ENCODE peak calls at places on chromosomes 1 and 21, in six cellular contexts. Z, C, S, V, K and J are unnamed samples.

GRCh38 chr1:33228935-33229487 is 27.3 kb upstream of the ZNF362 start:
- DNase-seq in V (no peak), K (peak; percentile 77), C (no peak), S (peak; percentile 94), Z (no peak), J (peak; percentile 93)

GRCh38 chr1:183194527-183195145 is 8.6 kb downstream of the LAMC2 start:
- DNase-seq in Z (no peak), S (no peak), C (no peak), K (no peak), V (no peak), J (no peak)

GRCh38 chr1:227891223-227891954 is 56.3 kb downstream of the WNT9A start:
- DNase-seq in K (no peak), V (peak; percentile 41), Z (peak; percentile 26), C (peak; percentile 37), S (no peak), J (no peak)

GRCh38 chr1:41483960-41484844 is at the start of gene EDN2:
- DNase-seq in Z (peak; percentile 65), V (peak; percentile 90), S (no peak), K (no peak), C (peak; percentile 84), J (no peak)

GRCh38 chr1:72547412-72547811 is 265.1 kb upstream of the NEGR1 start:
- DNase-seq in S (peak; percentile 9), C (no peak), K (no peak), Z (no peak), V (no peak), J (peak; percentile 40)

GRCh38 chr1:10866314-10867091 is 70.1 kb upstream of the CASZ1 start:
- DNase-seq in S (peak; percentile 5), Z (no peak), C (no peak), V (peak; percentile 55), K (no peak), J (peak; percentile 8)

GRCh38 chr21:33434770-33435360 is 31.7 kb downstream of the IFNGR2 start:
- DNase-seq in V (no peak), S (peak; percentile 93), C (peak; percentile 24), K (peak; percentile 91), Z (no peak), J (peak; percentile 97)

GRCh38 chr1:24920155-24920925 is 9.7 kb downstream of the RUNX3 start:
- DNase-seq in K (no peak), Z (no peak), V (no peak), C (no peak), S (peak; percentile 60), J (peak; percentile 83)

GRCh38 chr1:156337052-156337887 is 822 bp downstream of the CCT3 start:
- DNase-seq in S (no peak), K (no peak), V (no peak), Z (no peak), C (no peak), J (peak; percentile 11)

GRCh38 chr1:115454835-115455511 is 116.9 kb upstream of the NGF start:
- DNase-seq in S (no peak), K (peak; percentile 46), Z (no peak), C (peak; percentile 53), V (no peak), J (peak; percentile 41)

GRCh38 chr1:2345297-2346075 is 45.9 kb downstream of the MORN1 start:
- DNase-seq in K (no peak), Z (no peak), V (peak; percentile 52), S (peak; percentile 7), C (peak; percentile 27), J (no peak)

GRCh38 chr1:233151850-233152249 is 143.7 kb downstream of the PCNX2 start:
- DNase-seq in Z (no peak), S (peak; percentile 45), K (peak; percentile 9), C (no peak), V (no peak), J (no peak)

GRCh38 chr21:41983229-41983628 is 26.9 kb downstream of the ZBTB21 start:
- DNase-seq in K (no peak), C (no peak), S (no peak), Z (no peak), V (no peak), J (no peak)

GRCh38 chr1:2257245-2257627 is 29.1 kb downstream of the SKI start:
- DNase-seq in C (no peak), Z (no peak), K (peak; percentile 77), S (no peak), V (no peak), J (no peak)

GRCh38 chr1:45876000-45876399 is 72.6 kb downstream of the MAST2 start:
- DNase-seq in C (no peak), V (no peak), S (no peak), K (no peak), Z (no peak), J (no peak)

GRCh38 chr1:101163406-101163770 is 73.4 kb upstream of the S1PR1 start:
- DNase-seq in K (no peak), C (no peak), V (no peak), Z (no peak), S (no peak), J (no peak)

GRCh38 chr1:21337931-21338567 is 47.8 kb upstream of the ECE1 start:
- DNase-seq in S (peak; percentile 84), Z (no peak), C (peak; percentile 88), K (peak; percentile 79), V (peak; percentile 95), J (peak; percentile 89)

GRCh38 chr1:236808005-236808404 is 12.9 kb downstream of the MTR start:
- DNase-seq in V (no peak), C (no peak), S (no peak), K (no peak), Z (no peak), J (no peak)

GRCh38 chr1:42142894-42143675 is 10.1 kb upstream of the GUCA2B start:
- DNase-seq in S (no peak), C (peak; percentile 48), V (no peak), Z (no peak), K (no peak), J (peak; percentile 6)

GRCh38 chr21:16742116-16742515 is 770.7 kb upstream of the CXADR start:
- DNase-seq in S (peak; percentile 25), C (no peak), K (peak; percentile 14), Z (peak; percentile 34), V (no peak), J (no peak)

GRCh38 chr1:36109041-36109679 is 15.9 kb downstream of the COL8A2 start:
- DNase-seq in C (no peak), V (no peak), K (peak; percentile 82), Z (no peak), S (peak; percentile 67), J (peak; percentile 53)

GRCh38 chr21:46605759-46606426 is 1.0 kb upstream of the S100B start:
- DNase-seq in Z (no peak), S (no peak), C (peak; percentile 81), K (no peak), V (peak; percentile 69), J (no peak)

GRCh38 chr1:226019550-226019949 is 20.4 kb upstream of the SDE2 start:
- DNase-seq in C (no peak), Z (no peak), V (no peak), S (no peak), K (no peak), J (no peak)

GRCh38 chr1:94270801-94271203 is 33.4 kb upstream of the ARHGAP29 start:
- DNase-seq in S (peak; percentile 71), Z (no peak), V (no peak), K (peak; percentile 94), C (no peak), J (peak; percentile 95)

GRCh38 chr1:923991-924618 is 382 bp downstream of the SAMD11 start:
- DNase-seq in V (no peak), K (no peak), Z (no peak), S (no peak), C (no peak), J (no peak)

GRCh38 chr1:927234-927633 is 3.5 kb downstream of the SAMD11 start:
- DNase-seq in V (no peak), C (no peak), K (no peak), Z (no peak), S (no peak), J (no peak)

GRCh38 chr1:927741-928140 is 4.0 kb downstream of the SAMD11 start:
- DNase-seq in V (no peak), K (no peak), C (no peak), S (no peak), Z (no peak), J (no peak)

GRCh38 chr1:924619-925323 is 1.0 kb downstream of the SAMD11 start:
- DNase-seq in V (no peak), Z (no peak), C (no peak), S (peak; percentile 29), K (no peak), J (no peak)

DNA sequence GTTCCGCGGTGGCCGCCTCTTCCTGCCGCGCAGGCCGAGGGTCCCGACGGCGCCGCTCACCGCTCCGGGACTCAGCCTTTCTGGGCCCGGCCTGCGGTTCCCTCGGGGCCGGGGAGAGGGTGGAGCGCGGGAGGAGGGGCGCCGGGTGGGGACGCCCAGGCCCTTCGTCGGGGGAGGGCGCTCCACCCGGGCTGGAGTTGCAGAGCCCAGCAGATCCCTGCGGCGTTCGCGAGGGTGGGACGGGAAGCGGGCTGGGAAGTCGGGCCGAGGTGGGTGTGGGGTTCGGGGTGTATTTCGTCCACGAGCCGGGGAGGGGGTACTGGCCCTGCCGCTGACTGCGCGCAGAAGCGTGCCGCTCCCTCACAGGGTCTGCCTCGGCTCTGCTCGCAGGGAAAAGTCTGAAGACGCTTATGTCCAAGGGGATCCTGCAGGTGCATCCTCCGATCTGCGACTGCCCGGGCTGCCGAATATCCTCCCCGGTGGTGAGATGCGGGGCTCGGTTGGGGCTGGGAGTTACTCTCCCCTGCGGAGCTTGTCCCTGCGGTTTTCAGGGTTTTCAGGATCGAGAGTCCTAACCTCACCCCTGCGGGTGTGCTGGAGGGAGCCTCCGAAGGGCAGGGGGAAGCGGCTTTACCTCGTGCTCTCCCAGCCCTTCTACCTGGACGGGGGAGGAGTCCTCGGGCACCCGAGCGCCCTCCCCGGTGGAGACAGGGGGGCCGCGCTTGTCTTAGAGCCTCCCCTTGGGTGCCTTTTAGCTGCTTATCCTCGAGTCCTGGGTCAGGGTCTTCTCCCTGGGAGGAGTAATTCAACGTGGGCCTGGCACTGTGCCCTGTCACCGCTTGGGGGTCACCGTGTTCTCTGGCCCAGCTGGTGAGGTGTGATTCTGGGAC is 2.1 kb downstream of the SAMD11 start:
- DNase-seq in V (no peak), C (no peak), K (no peak), S (peak; percentile 16), Z (no peak), J (no peak)
- H3K4me3 ChIP-seq in V (no peak overlapping the region), C (peak overlapping the region; percentile 53), K (peak overlapping the region; percentile 52), S (no peak overlapping the region), Z (peak overlapping the region; percentile 53), J (no peak overlapping the region)

GRCh38 chr1:28248273-28249012 is 10.9 kb upstream of the SESN2 start:
- DNase-seq in Z (no peak), K (peak; percentile 81), V (peak; percentile 78), C (peak; percentile 82), S (peak; percentile 90), J (peak; percentile 82)
- TF ChIP-seq CTCF in Z (peak; percentile 89), K (peak; percentile 94), V (peak; percentile 92), C (peak; percentile 96), S (peak; percentile 98), J (peak; percentile 95)

DNA sequence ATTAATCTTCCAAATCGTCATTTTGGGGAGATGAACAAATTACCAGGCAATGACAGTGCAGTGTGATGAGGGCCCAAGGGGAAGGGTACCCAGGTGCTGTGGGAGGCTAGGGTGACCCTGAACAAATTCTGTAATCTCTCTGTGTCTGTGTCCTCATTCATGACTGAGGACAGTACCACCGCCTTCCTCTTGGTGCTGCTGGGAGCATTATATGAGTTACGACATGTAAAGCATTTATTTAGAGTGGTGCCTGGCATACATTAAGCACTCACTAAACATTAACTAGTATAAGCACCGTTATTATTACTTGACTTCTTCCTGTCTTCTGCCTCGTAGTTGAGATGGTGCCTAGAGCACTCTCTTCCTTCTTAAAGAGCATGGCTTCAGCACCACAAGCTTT is 468.2 kb upstream of the VAMP3 start:
- DNase-seq in Z (no peak), C (no peak), S (no peak), V (no peak), K (no peak), J (no peak)
- H3K4me3 ChIP-seq in Z (no peak overlapping the region), C (no peak overlapping the region), S (no peak overlapping the region), V (no peak overlapping the region), K (no peak overlapping the region), J (no peak overlapping the region)

GRCh38 chr1:223231581-223231980 is 88.5 kb upstream of the TLR5 start:
- DNase-seq in Z (no peak), V (no peak), C (no peak), K (no peak), S (no peak), J (no peak)
- TF ChIP-seq CTCF in Z (no peak), V (no peak), C (no peak), K (no peak), S (no peak), J (no peak)